ENCODE peak calls at places on chromosomes 11 and 22, in ten cellular contexts. T is kidney epithelial cell; Y is nephron progenitor cell; J is spleen; K is endothelial cell; F is CD8-positive, alpha-beta T cell; C is BE2C; H is OCI-LY7; D is keratinocyte; E is GM12864. L is an unnamed sample.

GRCh38 chr11:119885861-119886567 is 157.0 kb upstream of the NECTIN1 start:
- DNase-seq in T (no peak), Y (no peak), J (peak), K (no peak), F (no peak), C (no peak), H (no peak), D (no peak), E (no peak), L (no peak)

GRCh38 chr22:26610072-26610958 is 7.5 kb downstream of the CRYBB1 start:
- DNase-seq in T (no peak), Y (no peak), J (peak), K (no peak), F (peak), C (no peak), H (peak), D (peak), E (peak), L (no peak)

GRCh38 chr22:31141551-31141950 is 1.2 kb upstream of the PLA2G3 start:
- DNase-seq in T (no peak), Y (no peak), J (no peak), K (no peak), F (no peak), C (no peak), H (no peak), D (no peak), E (no peak), L (no peak)

GRCh38 chr22:49991907-49992533 is 20.5 kb downstream of the IL17REL start:
- DNase-seq in T (no peak), Y (no peak), J (no peak), K (no peak), F (no peak), C (no peak), H (no peak), D (no peak), E (no peak), L (no peak)

GRCh38 chr11:84437129-84438123 is 1151.3 kb upstream of the CCDC90B start:
- DNase-seq in T (no peak), Y (peak), J (no peak), K (peak), F (no peak), C (no peak), H (peak), D (no peak), E (peak), L (no peak)

GRCh38 chr11:86209806-86210657 is 34.5 kb upstream of the EED start:
- DNase-seq in T (no peak), Y (no peak), J (no peak), K (no peak), F (no peak), C (no peak), H (no peak), D (no peak), E (no peak), L (no peak)

GRCh38 chr11:129814244-129814992 is 1.2 kb upstream of the TMEM45B start:
- DNase-seq in T (no peak), Y (no peak), J (peak), K (no peak), F (peak), C (peak), H (peak), D (no peak), E (no peak), L (no peak)

GRCh38 chr11:81331611-81332205 is 1402.0 kb downstream of the FAM181B start:
- DNase-seq in T (no peak), Y (no peak), J (no peak), K (no peak), F (no peak), C (no peak), H (no peak), D (no peak), E (no peak), L (no peak)

GRCh38 chr11:102846292-102846691 is 2.9 kb upstream of the MMP3 start:
- DNase-seq in T (no peak), Y (no peak), J (no peak), K (no peak), F (no peak), C (no peak), H (no peak), D (no peak), E (no peak), L (no peak)

GRCh38 chr11:130729678-130730300 is 186.5 kb downstream of the SNX19 start:
- DNase-seq in T (no peak), Y (no peak), J (no peak), K (no peak), F (no peak), C (no peak), H (no peak), D (no peak), E (no peak), L (no peak)

GRCh38 chr11:8277691-8278090 is 14.0 kb upstream of the LMO1 start:
- DNase-seq in T (no peak), Y (no peak), J (peak), K (no peak), F (no peak), C (no peak), H (no peak), D (peak), E (no peak), L (no peak)

GRCh38 chr11:134725939-134726639 is 314.0 kb upstream of the B3GAT1 start:
- DNase-seq in T (no peak), Y (peak), J (peak), K (peak), F (no peak), C (no peak), H (no peak), D (no peak), E (no peak), L (no peak)

GRCh38 chr11:2142300-2142759 is 3.1 kb upstream of the IGF2 start:
- DNase-seq in T (no peak), Y (no peak), J (no peak), K (no peak), F (no peak), C (no peak), H (no peak), D (no peak), E (no peak), L (no peak)

GRCh38 chr22:21641795-21642583 is at the start of gene SDF2L1:
- DNase-seq in T (peak), Y (peak), J (peak), K (peak), F (peak), C (peak), H (peak), D (peak), E (peak), L (peak)
- TF ChIP-seq CTCF in T (no peak), Y (no peak), J (no peak), K (no peak), F (no peak), C (no peak), H (no peak), D (no peak), E (no peak), L (no peak)

DNA sequence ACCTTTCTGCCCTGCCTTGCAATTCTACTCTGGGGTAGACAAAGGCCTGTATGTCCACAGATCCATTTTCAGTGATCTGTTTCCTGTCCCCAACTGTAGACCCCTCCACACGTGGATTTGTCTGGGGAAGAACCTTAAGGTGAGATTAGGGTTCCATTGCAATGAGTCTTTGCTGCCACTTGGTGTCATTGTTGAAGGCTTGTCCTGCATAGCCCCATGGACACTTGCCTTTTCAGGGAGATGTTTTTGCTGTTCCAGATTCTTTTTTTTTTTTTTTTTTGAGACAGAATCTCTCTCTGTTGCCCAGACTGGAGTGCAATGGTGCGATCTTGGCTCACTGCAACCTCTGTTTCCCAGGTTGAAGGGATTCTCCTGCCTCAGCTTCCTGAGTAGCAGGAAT is 21.8 kb downstream of the SERPING1 start:
- DNase-seq in T (no peak), Y (no peak), J (peak), K (no peak), F (no peak), C (no peak), H (peak), D (no peak), E (no peak), L (no peak)
- TF ChIP-seq CTCF in T (peak), Y (no peak), J (no peak), K (peak), F (no peak), C (peak), H (peak), D (peak), E (peak), L (no peak)

GRCh38 chr22:35380537-35381423 is at the start of gene HMOX1:
- DNase-seq in T (no peak), Y (peak), J (peak), K (peak), F (peak), C (peak), H (peak), D (no peak), E (peak), L (peak)
- TF ChIP-seq CTCF in T (no peak), Y (no peak), J (no peak), K (no peak), F (no peak), C (peak), H (no peak), D (no peak), E (no peak), L (peak)

GRCh38 chr11:75469785-75470405 is 36.9 kb upstream of the KLHL35 start:
- DNase-seq in T (no peak), Y (no peak), J (no peak), K (no peak), F (no peak), C (no peak), H (no peak), D (no peak), E (no peak), L (no peak)

GRCh38 chr11:75465701-75466531 is 32.9 kb upstream of the KLHL35 start:
- DNase-seq in T (no peak), Y (no peak), J (peak), K (peak), F (no peak), C (no peak), H (no peak), D (no peak), E (no peak), L (no peak)

GRCh38 chr11:75467311-75467710 is 34.3 kb upstream of the KLHL35 start:
- DNase-seq in T (no peak), Y (no peak), J (peak), K (no peak), F (no peak), C (no peak), H (no peak), D (no peak), E (no peak), L (no peak)

GRCh38 chr11:75468534-75469340 is 35.7 kb upstream of the KLHL35 start:
- DNase-seq in T (no peak), Y (peak), J (peak), K (no peak), F (no peak), C (peak), H (no peak), D (no peak), E (no peak), L (peak)

GRCh38 chr11:75467881-75468280 is 34.9 kb upstream of the KLHL35 start:
- DNase-seq in T (no peak), Y (no peak), J (peak), K (no peak), F (no peak), C (no peak), H (no peak), D (no peak), E (no peak), L (no peak)
- TF ChIP-seq CTCF in T (no peak), Y (no peak), J (no peak), K (no peak), F (no peak), C (no peak), H (no peak), D (no peak), E (no peak), L (no peak)

DNA sequence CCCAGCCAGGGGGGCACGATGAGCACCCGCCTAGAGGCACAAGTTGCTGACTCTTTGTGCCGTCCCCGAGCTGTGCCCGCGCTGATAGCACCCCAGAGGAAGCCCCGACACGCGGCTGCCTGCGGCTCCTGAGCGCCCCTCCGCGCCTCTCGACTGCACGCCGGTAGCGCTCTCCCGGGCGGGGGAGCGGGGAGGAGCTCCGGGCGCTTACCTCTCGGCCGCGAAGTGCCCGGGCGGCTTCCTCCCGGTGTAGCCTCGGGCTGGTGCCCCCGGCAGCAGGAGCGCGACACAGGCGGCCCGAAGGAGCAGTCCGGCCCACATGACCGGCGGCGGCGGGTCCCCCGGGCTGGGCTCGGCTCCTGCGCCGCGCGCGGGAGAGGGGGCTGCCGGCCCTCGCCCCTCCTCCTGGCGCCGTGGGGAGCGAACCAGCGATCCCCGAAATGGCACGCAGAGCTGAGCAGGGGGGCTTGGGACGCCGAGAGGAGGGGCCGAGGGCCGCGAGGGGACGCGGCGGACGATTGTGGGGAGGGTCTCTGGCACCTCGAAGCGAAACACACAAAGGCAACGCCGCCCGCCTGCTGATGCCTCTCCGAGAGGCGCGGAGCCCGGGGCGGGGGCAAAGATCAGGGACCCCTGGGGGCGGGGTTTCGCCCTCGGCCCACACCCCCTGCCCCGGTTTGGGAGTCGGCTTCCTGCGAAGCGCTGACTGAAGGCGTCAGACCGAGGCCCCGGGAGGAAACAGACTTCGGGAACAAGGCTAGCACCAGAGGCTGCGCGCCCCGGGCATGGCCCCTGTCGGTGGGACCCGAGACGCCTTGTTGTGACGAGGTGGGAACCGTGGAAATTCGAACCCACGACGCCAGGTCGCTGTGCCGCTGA is at the start of gene VWCE:
- DNase-seq in T (no peak), Y (peak), J (peak), K (peak), F (peak), C (peak), H (peak), D (no peak), E (no peak), L (no peak)
- TF ChIP-seq CTCF in T (peak), Y (no peak), J (no peak), K (no peak), F (no peak), C (no peak), H (peak), D (peak), E (peak), L (peak)

DNA sequence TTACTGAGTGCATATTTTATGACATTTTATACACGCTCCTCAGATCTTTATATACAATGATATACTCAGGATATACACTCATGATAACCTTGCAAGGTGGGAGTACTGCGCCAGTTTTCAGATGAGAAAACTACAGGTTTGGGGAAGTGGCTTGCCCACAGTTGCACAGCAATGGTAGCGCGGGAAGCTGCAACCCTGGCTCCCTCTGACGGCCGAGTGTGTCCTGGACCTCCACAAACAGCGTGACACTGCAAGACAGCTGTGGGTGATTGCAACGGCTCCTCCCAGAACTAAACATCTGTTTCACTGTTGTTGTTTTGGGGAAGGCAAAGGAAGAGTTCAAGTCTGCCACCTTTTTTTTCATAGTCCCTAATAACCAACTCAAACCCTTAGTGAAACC is 47.0 kb downstream of the PACSIN2 start:
- DNase-seq in T (no peak), Y (no peak), J (peak), K (no peak), F (no peak), C (no peak), H (no peak), D (no peak), E (no peak), L (peak)
- TF ChIP-seq CTCF in T (no peak), Y (no peak), J (no peak), K (no peak), F (no peak), C (no peak), H (no peak), D (no peak), E (peak), L (peak)

GRCh38 chr11:34870548-34871209 is 45.5 kb downstream of the APIP start:
- DNase-seq in T (no peak), Y (no peak), J (no peak), K (no peak), F (no peak), C (no peak), H (no peak), D (no peak), E (no peak), L (no peak)

GRCh38 chr11:34874202-34874601 is 42.0 kb downstream of the APIP start:
- DNase-seq in T (no peak), Y (no peak), J (no peak), K (no peak), F (no peak), C (no peak), H (no peak), D (no peak), E (no peak), L (no peak)

GRCh38 chr11:34866375-34866774 is 49.8 kb downstream of the APIP start:
- DNase-seq in T (no peak), Y (no peak), J (no peak), K (no peak), F (no peak), C (no peak), H (no peak), D (no peak), E (no peak), L (no peak)

GRCh38 chr11:34865261-34865660 is 50.9 kb downstream of the APIP start:
- DNase-seq in T (no peak), Y (no peak), J (no peak), K (no peak), F (no peak), C (no peak), H (no peak), D (no peak), E (no peak), L (no peak)

GRCh38 chr11:34869425-34869824 is 46.8 kb downstream of the APIP start:
- DNase-seq in T (no peak), Y (no peak), J (no peak), K (no peak), F (no peak), C (no peak), H (no peak), D (no peak), E (no peak), L (no peak)
- TF ChIP-seq CTCF in T (peak), Y (no peak), J (no peak), K (peak), F (no peak), C (no peak), H (no peak), D (peak), E (peak), L (no peak)

GRCh38 chr11:25293166-25293565 is 796.3 kb downstream of the LUZP2 start:
- DNase-seq in T (no peak), Y (no peak), J (no peak), K (no peak), F (no peak), C (no peak), H (no peak), D (no peak), E (no peak), L (no peak)
- TF ChIP-seq CTCF in T (no peak), Y (no peak), J (no peak), K (no peak), F (no peak), C (no peak), H (no peak), D (no peak), E (no peak), L (no peak)

DNA sequence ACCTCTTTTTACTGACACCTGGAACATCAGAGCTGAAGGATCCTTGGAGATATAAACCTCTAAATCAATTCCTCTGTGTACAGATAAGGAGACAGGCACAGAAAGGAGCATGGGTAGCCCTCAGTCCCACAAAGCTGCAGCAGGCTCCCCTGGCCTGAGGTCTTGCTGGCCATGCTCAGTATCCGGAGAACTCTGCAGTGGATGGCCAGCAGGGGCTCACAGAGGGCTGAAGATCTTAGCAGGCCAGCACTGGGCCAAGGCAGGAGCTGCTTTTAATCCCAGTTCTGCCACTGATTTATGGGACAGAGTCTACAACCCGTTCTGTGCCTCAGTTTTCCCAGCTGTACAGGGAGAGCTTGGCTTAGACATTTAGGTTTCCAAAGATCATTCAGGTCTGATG is 52.6 kb upstream of the LRRC32 start:
- DNase-seq in T (no peak), Y (no peak), J (no peak), K (no peak), F (no peak), C (no peak), H (no peak), D (no peak), E (no peak), L (no peak)
- TF ChIP-seq CTCF in T (no peak), Y (no peak), J (no peak), K (no peak), F (no peak), C (no peak), H (no peak), D (no peak), E (peak), L (no peak)